ENCODE peak calls at places on chromosomes 13 and 19, in ten cellular contexts. E is A549; A is hepatocyte; K is body of pancreas; X is iPS DF 6.9; L is adrenal gland; S is CD8-positive, alpha-beta T cell; Y is naive thymus-derived CD4-positive, alpha-beta T cell; O is CD4-positive, alpha-beta T cell; R is thoracic aorta. V is an unnamed sample. For H3K9me3, the result is how much of the 10 kb centered on the place peaks cover.

GRCh38 chr19:41218615-41219507 is at the start of gene AXL:
- DNase-seq in E (peak), A (peak), K (peak), X (peak), L (peak), S (no peak), Y (no peak), O (no peak), R (peak), V (peak)

GRCh38 chr19:2494447-2495129 is 18.7 kb downstream of the GADD45B start:
- DNase-seq in E (no peak), A (peak), K (peak), X (no peak), L (peak), S (peak), Y (no peak), O (peak), R (peak), V (peak)

GRCh38 chr19:35216833-35217707 is 11.5 kb downstream of the FAM187B start:
- DNase-seq in E (no peak), A (peak), K (peak), X (no peak), L (peak), S (peak), Y (no peak), O (peak), R (no peak), V (no peak)

GRCh38 chr13:111270126-111270525 is 50.3 kb upstream of the TEX29 start:
- DNase-seq in E (no peak), A (no peak), K (no peak), X (no peak), L (no peak), S (no peak), Y (no peak), O (no peak), R (no peak), V (no peak)

GRCh38 chr13:79512950-79513349 is 32.0 kb downstream of the NDFIP2 start:
- DNase-seq in E (no peak), A (no peak), K (peak), X (no peak), L (no peak), S (no peak), Y (no peak), O (no peak), R (no peak), V (no peak)

GRCh38 chr19:12779162-12779993 is 4.0 kb upstream of the HOOK2 start:
- DNase-seq in E (no peak), A (peak), K (peak), X (no peak), L (peak), S (no peak), Y (no peak), O (no peak), R (no peak), V (no peak)

GRCh38 chr19:18526316-18526715 is 4.4 kb upstream of the ELL start:
- DNase-seq in E (no peak), A (no peak), K (no peak), X (no peak), L (no peak), S (no peak), Y (no peak), O (no peak), R (no peak), V (no peak)

GRCh38 chr13:99777873-99778272 is 193.7 kb downstream of the ZIC5 start:
- DNase-seq in E (no peak), A (no peak), K (no peak), X (no peak), L (no peak), S (no peak), Y (no peak), O (no peak), R (no peak), V (no peak)

GRCh38 chr19:15048885-15049541 is at the start of gene CASP14:
- DNase-seq in E (no peak), A (no peak), K (no peak), X (no peak), L (no peak), S (no peak), Y (no peak), O (no peak), R (no peak), V (no peak)

GRCh38 chr13:52848455-52849190 is at the start of gene PCDH8:
- DNase-seq in E (no peak), A (peak), K (peak), X (no peak), L (no peak), S (no peak), Y (no peak), O (no peak), R (no peak), V (no peak)

GRCh38 chr19:58085348-58085875 is 12.6 kb downstream of the ZSCAN18 start:
- DNase-seq in E (no peak), A (no peak), K (no peak), X (no peak), L (no peak), S (no peak), Y (no peak), O (no peak), R (no peak), V (no peak)

GRCh38 chr19:10780368-10780767 is 55.6 kb downstream of the TMED1 start:
- DNase-seq in E (no peak), A (no peak), K (peak), X (no peak), L (peak), S (no peak), Y (no peak), O (no peak), R (no peak), V (peak)

GRCh38 chr13:80237646-80238045 is 103.3 kb downstream of the SPRY2 start:
- DNase-seq in E (no peak), A (no peak), K (no peak), X (no peak), L (no peak), S (no peak), Y (no peak), O (no peak), R (no peak), V (no peak)

GRCh38 chr13:110932588-110932987 is 17.7 kb upstream of the ANKRD10 start:
- DNase-seq in E (no peak), A (no peak), K (no peak), X (no peak), L (no peak), S (no peak), Y (no peak), O (no peak), R (no peak), V (no peak)

GRCh38 chr19:47228168-47228936 is 2.6 kb downstream of the BBC3 start:
- DNase-seq in E (peak), A (peak), K (peak), X (no peak), L (peak), S (peak), Y (peak), O (no peak), R (no peak), V (no peak)

GRCh38 chr13:61880576-61881283 is 465.1 kb upstream of the PCDH20 start:
- DNase-seq in E (no peak), A (peak), K (peak), X (peak), L (no peak), S (no peak), Y (no peak), O (no peak), R (no peak), V (no peak)

GRCh38 chr19:33507021-33507956 is 14.3 kb downstream of the PEPD start:
- DNase-seq in E (no peak), A (no peak), K (no peak), X (no peak), L (no peak), S (no peak), Y (no peak), O (no peak), R (no peak), V (no peak)

GRCh38 chr19:41753159-41753558 is 2.2 kb upstream of the CEACAM6 start:
- DNase-seq in E (peak), A (peak), K (peak), X (peak), L (peak), S (peak), Y (peak), O (peak), R (no peak), V (peak)

GRCh38 chr13:86882835-86883234 is 788.3 kb upstream of the SLITRK5 start:
- DNase-seq in E (no peak), A (no peak), K (no peak), X (no peak), L (no peak), S (no peak), Y (no peak), O (no peak), R (no peak), V (no peak)

GRCh38 chr19:6020166-6020967 is 42.4 kb upstream of the RANBP3 start:
- DNase-seq in E (no peak), A (no peak), K (peak), X (no peak), L (no peak), S (no peak), Y (peak), O (no peak), R (no peak), V (no peak)

GRCh38 chr13:32988588-32989256 is 27.5 kb upstream of the KL start:
- DNase-seq in E (no peak), A (no peak), K (no peak), X (no peak), L (no peak), S (no peak), Y (no peak), O (no peak), R (no peak), V (no peak)

GRCh38 chr13:25190256-25190655 is 18.2 kb upstream of the AMER2 start:
- DNase-seq in E (no peak), A (no peak), K (no peak), X (no peak), L (no peak), S (no peak), Y (no peak), O (no peak), R (no peak), V (no peak)

GRCh38 chr13:113666951-113667701 is at the start of gene GRK1:
- DNase-seq in E (no peak), A (no peak), K (peak), X (no peak), L (peak), S (no peak), Y (no peak), O (no peak), R (no peak), V (no peak)

GRCh38 chr19:38079926-38080380 is 144.1 kb downstream of the DPF1 start:
- DNase-seq in E (peak), A (no peak), K (peak), X (no peak), L (no peak), S (no peak), Y (no peak), O (no peak), R (no peak), V (no peak)

GRCh38 chr19:50706387-50706786 is 13.2 kb downstream of the SHANK1 start:
- DNase-seq in E (no peak), A (no peak), K (no peak), X (no peak), L (no peak), S (no peak), Y (no peak), O (no peak), R (no peak), V (no peak)

GRCh38 chr13:32201809-32202208 is 113.4 kb downstream of the ZAR1L start:
- DNase-seq in E (no peak), A (no peak), K (no peak), X (no peak), L (no peak), S (no peak), Y (no peak), O (no peak), R (no peak), V (no peak)

GRCh38 chr13:30685320-30685859 is 50.0 kb upstream of the ALOX5AP start:
- DNase-seq in E (no peak), A (peak), K (no peak), X (no peak), L (no peak), S (no peak), Y (no peak), O (no peak), R (no peak), V (no peak)

GRCh38 chr19:5539431-5539833 is 28.3 kb downstream of the TINCR start:
- DNase-seq in E (no peak), A (no peak), K (no peak), X (no peak), L (peak), S (no peak), Y (no peak), O (no peak), R (no peak), V (no peak)

GRCh38 chr19:47239610-47240296 is 8.8 kb upstream of the BBC3 start:
- DNase-seq in E (no peak), A (peak), K (peak), X (no peak), L (peak), S (peak), Y (no peak), O (no peak), R (no peak), V (no peak)

GRCh38 chr19:38319421-38320258 is at the start of gene KCNK6:
- DNase-seq in E (peak), A (peak), K (peak), X (no peak), L (peak), S (peak), Y (no peak), O (peak), R (no peak), V (no peak)

GRCh38 chr19:18156841-18157464 is 4.0 kb downstream of the PIK3R2 start:
- DNase-seq in E (peak), A (peak), K (peak), X (no peak), L (peak), S (no peak), Y (no peak), O (no peak), R (no peak), V (peak)

GRCh38 chr19:49862411-49863253 is 4.7 kb downstream of the PNKP start:
- DNase-seq in E (no peak), A (no peak), K (no peak), X (no peak), L (peak), S (no peak), Y (no peak), O (no peak), R (no peak), V (no peak)

GRCh38 chr19:55189424-55189823 is 9.3 kb upstream of the SYT5 start:
- DNase-seq in E (peak), A (no peak), K (no peak), X (no peak), L (no peak), S (no peak), Y (no peak), O (no peak), R (no peak), V (no peak)

GRCh38 chr19:8815780-8816179 is 16.3 kb downstream of the ZNF558 start:
- DNase-seq in E (no peak), A (no peak), K (no peak), X (no peak), L (no peak), S (no peak), Y (no peak), O (no peak), R (no peak), V (no peak)
- H3K9me3 ChIP-seq in E (half or more), A (half or more), K (half or more), X (under half), L (half or more), S (half or more), Y (under half), O (half or more), R (half or more), V (under half)

DNA sequence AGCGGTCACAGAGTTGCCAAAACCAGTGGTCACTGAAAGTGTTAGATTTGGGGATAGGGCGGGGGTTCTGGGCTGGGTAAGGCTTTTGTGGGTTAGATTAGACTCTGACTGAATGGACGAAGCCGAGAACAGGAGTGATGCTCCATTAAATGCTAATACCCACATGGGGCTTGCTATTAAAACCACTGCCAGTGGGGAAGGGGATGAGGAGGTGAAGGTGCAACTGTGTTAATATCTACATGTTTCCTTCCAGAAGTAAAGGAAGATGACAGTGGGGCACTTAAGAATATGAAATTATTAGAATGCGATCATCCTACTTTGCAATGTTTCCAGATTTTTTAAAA is 573 bp upstream of the ZNF614 start:
- DNase-seq in E (no peak), A (no peak), K (no peak), X (no peak), L (no peak), S (no peak), Y (no peak), O (no peak), R (no peak), V (no peak)
- H3K9me3 ChIP-seq in E (half or more), A (under half), K (half or more), X (under half), L (under half), S (under half), Y (under half), O (half or more), R (under half), V (under half)

GRCh38 chr13:27923794-27924528 is 4.2 kb downstream of the PDX1 start:
- DNase-seq in E (no peak), A (no peak), K (peak), X (no peak), L (no peak), S (no peak), Y (no peak), O (no peak), R (no peak), V (no peak)

GRCh38 chr13:27922974-27923612 is 3.3 kb downstream of the PDX1 start:
- DNase-seq in E (no peak), A (no peak), K (no peak), X (no peak), L (no peak), S (no peak), Y (no peak), O (no peak), R (no peak), V (no peak)

GRCh38 chr13:27920677-27921420 is 1.0 kb downstream of the PDX1 start:
- DNase-seq in E (peak), A (no peak), K (peak), X (no peak), L (no peak), S (no peak), Y (no peak), O (no peak), R (no peak), V (no peak)

GRCh38 chr13:27921421-27921960 is 1.7 kb downstream of the PDX1 start:
- DNase-seq in E (no peak), A (no peak), K (no peak), X (no peak), L (no peak), S (no peak), Y (no peak), O (no peak), R (no peak), V (no peak)

GRCh38 chr13:27921961-27922910 is 2.4 kb downstream of the PDX1 start:
- DNase-seq in E (no peak), A (no peak), K (no peak), X (no peak), L (no peak), S (no peak), Y (no peak), O (no peak), R (no peak), V (no peak)
- H3K9me3 ChIP-seq in E (under half), A (under half), K (under half), X (under half), L (under half), S (under half), Y (under half), O (under half), R (under half), V (under half)

GRCh38 chr13:21948781-21949474 is 278.1 kb downstream of the FGF9 start:
- DNase-seq in E (no peak), A (no peak), K (no peak), X (no peak), L (no peak), S (no peak), Y (no peak), O (no peak), R (no peak), V (no peak)

GRCh38 chr13:21949818-21950429 is 279.1 kb downstream of the FGF9 start:
- DNase-seq in E (no peak), A (no peak), K (no peak), X (no peak), L (no peak), S (no peak), Y (no peak), O (no peak), R (no peak), V (no peak)

GRCh38 chr13:21944610-21945009 is 273.7 kb downstream of the FGF9 start:
- DNase-seq in E (no peak), A (no peak), K (no peak), X (no peak), L (no peak), S (no peak), Y (no peak), O (no peak), R (no peak), V (no peak)

GRCh38 chr13:21945195-21945594 is 274.3 kb downstream of the FGF9 start:
- DNase-seq in E (no peak), A (no peak), K (no peak), X (no peak), L (no peak), S (no peak), Y (no peak), O (no peak), R (no peak), V (no peak)
- H3K9me3 ChIP-seq in E (under half), A (under half), K (under half), X (under half), L (under half), S (under half), Y (under half), O (under half), R (under half), V (under half)

GRCh38 chr19:36483653-36484052 is 5.7 kb downstream of the ZNF566 start:
- DNase-seq in E (no peak), A (no peak), K (no peak), X (no peak), L (no peak), S (no peak), Y (no peak), O (no peak), R (no peak), V (no peak)
- H3K9me3 ChIP-seq in E (half or more), A (under half), K (under half), X (under half), L (under half), S (under half), Y (under half), O (under half), R (under half), V (under half)

GRCh38 chr19:37014456-37014855 is 63.8 kb upstream of the ZNF420 start:
- DNase-seq in E (no peak), A (no peak), K (no peak), X (no peak), L (no peak), S (no peak), Y (no peak), O (no peak), R (no peak), V (no peak)
- H3K9me3 ChIP-seq in E (half or more), A (under half), K (half or more), X (under half), L (under half), S (under half), Y (under half), O (half or more), R (under half), V (under half)

DNA sequence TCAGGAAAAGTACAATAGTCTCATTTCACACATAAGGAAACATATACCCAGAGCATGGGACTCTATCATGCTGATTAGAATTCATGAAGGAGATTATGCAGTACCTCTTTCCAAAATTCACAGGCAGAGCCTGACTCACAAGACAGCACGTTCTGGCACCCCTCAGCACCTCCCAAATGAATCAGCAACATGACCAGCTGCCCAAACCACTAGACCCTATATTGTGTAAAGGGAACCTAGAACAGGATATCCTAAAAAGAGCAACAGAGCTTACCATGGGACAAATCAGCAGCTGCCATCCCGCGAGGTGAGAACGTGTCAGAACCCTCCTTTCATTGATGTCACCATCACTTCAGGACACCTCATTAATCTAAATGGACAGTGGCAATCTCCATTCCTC is 2.5 kb downstream of the ZNF426 start:
- DNase-seq in E (no peak), A (no peak), K (no peak), X (no peak), L (no peak), S (no peak), Y (no peak), O (no peak), R (no peak), V (no peak)
- H3K9me3 ChIP-seq in E (under half), A (under half), K (under half), X (under half), L (under half), S (under half), Y (under half), O (half or more), R (under half), V (under half)